ENCODE peak calls at places on chromosomes 2 and 18, in ten cellular contexts. N, I, H, O, C, T, D, P, J and B are unnamed samples. For H3K4me1, the result is how much of the 10 kb centered on the place peaks cover.

GRCh38 chr2:166365803-166366420 is 9.8 kb downstream of the SCN9A start:
- DNase-seq in T (no peak), J (no peak), P (no peak), C (no peak), I (no peak), O (no peak), N (no peak), H (no peak), D (no peak), B (no peak)

GRCh38 chr18:78579854-78580577 is 399.6 kb upstream of the SALL3 start:
- DNase-seq in H (no peak), T (no peak), C (no peak), P (no peak), O (no peak), D (no peak), I (no peak), J (no peak), N (no peak), B (no peak)

GRCh38 chr18:79927597-79928562 is 23.6 kb downstream of the SLC66A2 start:
- DNase-seq in N (peak), I (no peak), H (no peak), C (peak), D (peak), O (no peak), T (no peak), P (no peak), J (peak), B (no peak)

GRCh38 chr2:20378891-20379519 is 28.4 kb upstream of the PUM2 start:
- DNase-seq in J (peak), H (peak), I (peak), O (peak), N (peak), C (peak), T (no peak), D (peak), P (peak), B (peak)

GRCh38 chr2:241478166-241478565 is 30.2 kb downstream of the STK25 start:
- DNase-seq in I (no peak), H (no peak), J (peak), N (no peak), O (no peak), P (no peak), D (no peak), T (no peak), C (no peak), B (no peak)

GRCh38 chr18:25832008-25832604 is 258.3 kb downstream of the SS18 start:
- DNase-seq in T (peak), I (peak), H (no peak), O (peak), J (no peak), D (no peak), N (peak), C (peak), P (peak), B (no peak)

GRCh38 chr2:47777268-47777972 is 5.5 kb upstream of the MSH6 start:
- DNase-seq in O (no peak), C (no peak), D (peak), N (no peak), P (no peak), H (no peak), J (no peak), T (no peak), I (no peak), B (no peak)

GRCh38 chr18:62072370-62072769 is 114.5 kb downstream of the PIGN start:
- DNase-seq in P (no peak), O (no peak), I (no peak), J (no peak), H (no peak), T (no peak), D (no peak), C (no peak), N (no peak), B (no peak)

GRCh38 chr18:47283476-47283875 is 32.0 kb upstream of the SKOR2 start:
- DNase-seq in N (no peak), I (no peak), J (no peak), O (no peak), P (peak), D (no peak), T (peak), H (no peak), C (no peak), B (no peak)

GRCh38 chr2:100730290-100730868 is 89.6 kb upstream of the NPAS2 start:
- DNase-seq in H (peak), C (peak), P (peak), I (no peak), O (peak), T (peak), D (peak), N (peak), J (no peak), B (no peak)

GRCh38 chr2:212381428-212382102 is 157.0 kb downstream of the ERBB4 start:
- DNase-seq in T (no peak), J (no peak), D (no peak), I (no peak), O (no peak), N (no peak), P (no peak), H (no peak), C (no peak), B (no peak)

GRCh38 chr18:36772339-36772738 is 56.5 kb downstream of the TPGS2 start:
- DNase-seq in H (no peak), N (no peak), J (no peak), T (no peak), P (no peak), I (no peak), C (no peak), O (no peak), D (no peak), B (no peak)

GRCh38 chr2:238406222-238406997 is 20.3 kb upstream of the ASB1 start:
- DNase-seq in D (no peak), O (no peak), P (no peak), C (no peak), N (no peak), T (no peak), H (no peak), I (no peak), J (no peak), B (no peak)

DNA sequence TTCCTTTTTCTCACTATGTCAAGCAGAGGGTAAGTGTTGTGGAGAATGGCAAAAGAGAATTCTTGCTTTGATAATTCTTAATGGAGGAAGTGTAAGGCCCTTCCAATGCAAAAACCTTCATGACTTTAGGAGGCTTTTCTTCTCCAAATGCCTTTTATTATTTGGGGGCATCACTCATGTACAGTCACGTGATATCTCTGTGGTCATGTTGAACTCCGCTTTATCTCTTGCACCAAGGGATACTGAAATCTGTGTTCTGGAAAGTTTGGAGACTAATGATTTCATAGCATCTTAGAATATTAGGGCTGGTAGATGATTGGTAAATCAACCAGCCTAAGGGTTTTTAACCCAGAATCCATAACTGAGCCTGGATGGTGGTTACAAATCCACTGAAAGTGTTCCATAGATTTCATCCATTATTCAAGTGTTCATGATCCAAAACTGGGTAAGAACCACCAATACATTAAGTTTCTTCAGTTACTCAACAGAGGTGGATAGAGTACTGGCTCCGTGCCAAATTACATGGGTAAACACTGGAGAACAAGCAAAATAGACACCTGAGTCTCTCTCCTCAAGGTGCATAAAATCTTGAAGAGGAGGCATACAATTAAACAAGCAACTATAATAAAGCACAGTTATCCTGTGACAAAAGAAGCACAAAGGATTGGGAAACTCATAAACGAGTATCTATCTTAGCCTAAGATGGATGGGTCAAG is 169.6 kb upstream of the EPHA4 start:
- DNase-seq in N (no peak), O (no peak), D (no peak), H (no peak), P (no peak), C (no peak), T (no peak), I (no peak), J (no peak), B (no peak)
- H3K4me3 ChIP-seq in N (no peak), O (no peak), D (no peak), H (no peak), P (no peak), C (no peak), T (no peak), I (no peak), J (no peak), B (no peak)

DNA sequence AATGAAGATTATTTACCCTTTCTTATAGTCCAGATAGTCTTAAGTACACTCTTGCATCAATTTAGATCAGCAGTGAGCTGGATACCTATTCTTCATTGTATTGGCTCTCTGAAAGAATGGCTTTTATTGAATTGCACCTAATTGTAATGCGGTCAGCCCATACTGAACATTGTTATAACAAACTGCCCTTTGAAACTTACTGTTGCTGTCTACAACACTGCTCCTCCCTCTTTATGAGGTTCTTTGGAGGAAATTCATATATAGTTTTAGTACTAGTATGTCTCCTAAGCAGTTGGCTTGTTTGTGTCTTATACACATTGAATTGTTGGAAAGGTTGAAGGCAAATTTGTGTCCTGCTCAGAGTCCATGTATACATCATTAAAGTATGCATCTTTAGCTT is 66.5 kb upstream of the UGP2 start:
- DNase-seq in H (no peak), J (no peak), C (no peak), N (no peak), D (no peak), I (no peak), O (no peak), P (no peak), T (no peak), B (no peak)
- H3K4me1 ChIP-seq in H (under half), J (under half), C (under half), N (under half), D (under half), I (under half), O (under half), P (under half), T (under half), B (under half)

GRCh38 chr2:120576509-120577474 is 158.9 kb upstream of the GLI2 start:
- DNase-seq in O (peak), P (peak), J (no peak), T (no peak), D (peak), H (no peak), N (peak), C (no peak), I (peak), B (no peak)
- TF ChIP-seq CTCF in O (no peak), P (no peak), J (no peak), T (no peak), D (no peak), H (no peak), N (no peak), C (no peak), I (no peak), B (no peak)

DNA sequence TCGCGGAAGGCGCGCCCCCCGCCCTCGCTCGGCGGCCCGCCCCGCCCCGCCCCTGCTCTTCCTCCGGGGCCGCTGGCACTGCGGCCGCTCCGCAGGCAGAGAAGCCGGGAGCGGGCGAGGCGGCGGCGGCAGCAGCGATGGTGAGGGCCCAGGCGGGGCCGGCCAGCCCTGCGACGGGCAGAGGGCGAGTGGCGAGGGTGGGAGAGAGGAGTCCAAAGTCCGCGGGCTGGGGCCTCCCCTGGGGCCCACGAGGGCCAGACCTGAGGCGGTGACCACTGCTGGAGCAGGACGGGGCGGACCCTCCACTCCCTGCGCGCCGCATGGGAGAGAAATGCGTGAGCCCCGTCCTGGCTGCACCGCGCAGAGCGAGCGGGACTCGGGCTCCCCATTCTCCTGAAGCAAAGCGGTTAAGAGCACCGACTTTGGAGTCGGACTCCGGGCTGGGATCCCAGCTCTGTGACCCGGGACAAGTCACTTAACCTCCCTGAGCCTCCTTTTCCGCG is at the start of gene VAMP5:
- DNase-seq in D (no peak), J (peak), O (peak), N (peak), H (no peak), P (peak), C (no peak), T (no peak), I (peak), B (no peak)
- H3K4me3 ChIP-seq in D (peak), J (peak), O (peak), N (peak), H (peak), P (peak), C (peak), T (no peak), I (peak), B (peak)

GRCh38 chr2:234677758-234678538 is 181.1 kb upstream of the ARL4C start:
- DNase-seq in H (no peak), P (no peak), O (no peak), T (no peak), N (no peak), C (no peak), I (no peak), D (no peak), J (no peak), B (no peak)
- H3K4me1 ChIP-seq in H (under half), P (under half), O (under half), T (under half), N (under half), C (under half), I (under half), D (under half), J (under half), B (under half)

DNA sequence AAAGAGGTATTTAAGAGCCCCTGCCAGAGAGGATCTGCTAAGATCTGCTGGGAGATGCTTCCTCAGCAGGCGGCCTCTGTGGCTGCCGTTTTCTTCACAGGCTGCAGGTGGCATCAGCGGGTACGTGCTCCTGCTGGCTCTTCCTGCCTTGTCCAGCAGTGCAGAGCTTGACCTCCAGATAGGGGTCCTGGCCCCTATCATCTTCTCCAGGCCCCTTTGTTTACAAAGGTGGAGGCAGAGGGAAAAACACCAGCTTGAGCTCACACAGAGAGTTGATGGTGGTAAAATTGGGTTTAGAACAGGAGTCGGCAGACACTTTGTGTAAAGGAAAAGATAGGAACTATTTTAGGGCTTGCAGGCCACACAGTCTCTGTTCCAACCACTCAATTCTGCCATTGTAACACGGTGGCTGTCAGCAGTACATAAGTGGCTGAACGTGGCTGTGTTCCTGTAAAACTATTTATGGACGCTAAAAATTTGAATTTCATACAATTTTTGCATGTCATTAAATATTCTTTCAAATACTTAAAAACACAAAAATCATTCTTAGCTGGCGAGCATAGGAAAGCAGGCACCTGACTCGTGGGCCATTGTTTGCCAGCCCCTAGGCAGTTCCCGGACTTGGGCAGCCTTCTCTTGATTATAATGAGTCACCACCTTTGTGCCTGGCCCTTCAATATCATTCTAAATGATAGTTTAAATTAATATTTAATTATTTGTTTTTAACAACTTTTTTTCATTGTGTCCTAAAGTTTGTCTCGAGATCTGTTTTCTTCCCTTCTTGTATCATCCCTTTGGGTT is 98.2 kb upstream of the B3GNT7 start:
- DNase-seq in I (peak), D (peak), C (peak), H (peak), J (peak), P (peak), N (peak), O (peak), T (peak), B (no peak)
- TF ChIP-seq CTCF in I (peak), D (peak), C (peak), H (peak), J (peak), P (peak), N (peak), O (peak), T (peak), B (peak)